ENCODE peak calls at places on chromosomes 11 and 22, in seven cellular contexts. X, E, D, L, S, H and C are unnamed samples.

GRCh38 chr11:68213135-68213515 is at the start of gene KMT5B:
- DNase-seq in E (no peak), S (no peak), H (no peak), L (peak), D (peak), X (peak), C (no peak)

GRCh38 chr22:24992946-24993345 is 40.4 kb downstream of the KIAA1671 start:
- DNase-seq in X (no peak), H (no peak), S (no peak), D (no peak), E (no peak), L (no peak), C (no peak)

GRCh38 chr11:130649749-130650275 is 201.4 kb downstream of the ADAMTS15 start:
- DNase-seq in L (no peak), H (no peak), X (no peak), D (no peak), E (no peak), S (no peak), C (no peak)

GRCh38 chr11:65589444-65590239 is 6.0 kb downstream of the KCNK7 start:
- DNase-seq in L (no peak), H (no peak), E (no peak), D (no peak), X (no peak), S (no peak), C (no peak)

GRCh38 chr11:112797072-112797471 is 164.1 kb upstream of the NCAM1 start:
- DNase-seq in L (no peak), X (no peak), D (no peak), H (no peak), S (no peak), E (no peak), C (no peak)

GRCh38 chr11:23181022-23181807 is 320.9 kb upstream of the CCDC179 start:
- DNase-seq in E (no peak), L (no peak), X (no peak), S (no peak), D (no peak), H (no peak), C (no peak)

GRCh38 chr11:135002236-135002635 is 590.2 kb upstream of the B3GAT1 start:
- DNase-seq in H (no peak), L (no peak), D (no peak), X (no peak), E (no peak), S (no peak), C (no peak)

GRCh38 chr11:62482753-62483152 is 63.9 kb downstream of the AHNAK start:
- DNase-seq in L (no peak), X (no peak), H (no peak), D (no peak), S (no peak), E (no peak), C (no peak)

GRCh38 chr11:121466063-121466794 is 13.5 kb upstream of the SORL1-AS1 start:
- DNase-seq in E (peak), L (peak), H (peak), S (no peak), X (peak), D (peak), C (peak)

GRCh38 chr11:12506502-12506921 is 129.1 kb downstream of the PARVA start:
- DNase-seq in H (peak), D (no peak), S (no peak), E (no peak), L (no peak), X (no peak), C (no peak)

GRCh38 chr11:12503886-12504285 is 126.5 kb downstream of the PARVA start:
- DNase-seq in X (no peak), S (no peak), D (no peak), E (no peak), H (no peak), L (no peak), C (no peak)

GRCh38 chr11:12507391-12507790 is 130.0 kb downstream of the PARVA start:
- DNase-seq in L (no peak), D (no peak), X (no peak), H (no peak), S (no peak), E (no peak), C (no peak)

GRCh38 chr11:12502950-12503579 is 125.7 kb downstream of the PARVA start:
- DNase-seq in E (no peak), L (no peak), D (no peak), X (no peak), S (no peak), H (no peak), C (no peak)

DNA sequence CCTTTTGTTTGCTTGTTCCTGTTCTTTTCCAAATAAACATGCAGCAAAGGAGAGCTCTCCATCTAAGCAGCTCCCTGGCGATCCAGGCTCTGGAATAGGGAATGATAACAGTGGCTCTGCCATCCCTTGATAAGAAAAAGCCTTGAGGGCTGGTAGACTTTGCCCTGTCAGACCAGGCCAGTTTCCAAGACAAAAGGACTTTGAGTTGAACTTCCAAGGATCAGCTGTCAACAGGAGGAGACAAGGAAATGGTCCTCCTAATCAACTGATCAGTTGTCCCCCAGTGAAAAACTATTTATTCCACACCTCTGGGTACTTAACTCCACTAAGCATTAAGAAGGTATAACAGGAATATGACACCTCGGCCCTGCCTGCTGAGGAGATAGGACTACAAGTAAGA is 127.8 kb downstream of the PARVA start:
- DNase-seq in S (no peak), E (no peak), L (no peak), D (no peak), X (no peak), H (no peak), C (no peak)
- H3K27ac ChIP-seq in S (no peak), E (no peak), L (no peak), D (no peak), X (no peak), H (no peak), C (no peak)

DNA sequence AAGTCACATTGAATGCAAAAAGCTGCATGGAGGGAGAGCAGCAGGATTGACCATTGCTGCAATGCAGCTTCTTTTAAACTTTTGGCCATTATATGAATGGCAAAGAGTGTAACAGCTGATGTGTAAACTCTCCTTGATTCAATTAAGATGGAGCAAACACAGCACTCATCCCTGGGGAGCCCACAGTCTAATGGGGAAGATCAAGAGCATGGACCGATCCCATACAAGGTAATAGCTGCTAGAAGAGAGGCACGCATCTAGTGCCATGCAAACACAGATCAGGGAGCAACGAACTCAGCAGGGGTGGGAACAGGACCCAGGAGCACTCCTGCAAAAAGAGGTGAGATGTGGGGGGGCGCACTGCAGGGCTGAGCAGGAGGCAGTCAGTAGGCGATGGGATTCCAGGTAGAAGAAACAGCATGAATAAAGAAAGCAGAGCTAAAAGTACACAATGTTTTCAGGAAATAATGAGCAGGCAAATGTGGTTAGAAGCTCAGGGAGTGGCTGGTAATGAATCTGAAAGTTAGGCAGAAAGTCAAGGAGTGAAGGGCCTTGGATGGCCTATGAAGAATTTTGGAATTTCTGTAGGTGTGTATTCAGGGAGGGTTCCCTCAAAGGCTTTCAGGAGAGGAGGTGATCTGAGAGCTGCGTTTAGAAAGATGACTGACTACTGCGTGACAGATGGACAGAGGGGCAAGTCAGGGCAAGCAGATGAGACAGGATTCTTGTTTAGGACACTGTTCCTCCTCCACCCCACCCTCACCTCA is 17.2 kb upstream of the BMAL1 start:
- DNase-seq in E (no peak), H (no peak), D (no peak), L (no peak), S (no peak), X (no peak), C (no peak)
- H3K4me3 ChIP-seq in E (no peak), H (no peak), D (no peak), L (no peak), S (no peak), X (no peak), C (no peak)

GRCh38 chr11:88327462-88328143 is 9.9 kb downstream of the CTSC start:
- DNase-seq in S (no peak), H (peak), D (no peak), L (no peak), X (no peak), E (no peak), C (no peak)
- H3K27ac ChIP-seq in S (no peak), H (no peak), D (no peak), L (no peak), X (no peak), E (no peak), C (no peak)

DNA sequence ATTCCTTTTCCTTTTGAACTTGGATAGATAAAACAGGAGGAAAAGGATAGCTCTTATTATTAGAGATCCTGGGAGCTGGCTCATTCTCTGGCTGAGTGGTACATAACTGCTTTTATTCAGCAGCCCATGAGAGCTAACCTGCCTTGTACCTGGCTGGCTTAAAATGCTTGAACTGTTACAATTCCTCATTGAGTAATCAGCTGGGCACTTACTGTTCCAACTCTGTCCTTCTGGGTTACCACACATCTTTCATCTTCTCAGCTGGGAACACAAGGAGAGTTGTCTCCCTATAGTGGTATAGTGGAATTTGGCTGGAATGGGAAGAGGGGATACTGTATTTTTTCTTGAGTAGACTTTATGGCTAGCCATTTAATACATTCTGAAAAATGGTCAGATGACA is 39.8 kb upstream of the SPTBN2 start:
- DNase-seq in L (no peak), S (no peak), H (no peak), X (no peak), E (no peak), D (no peak), C (no peak)
- H3K4me3 ChIP-seq in L (no peak), S (no peak), H (no peak), X (no peak), E (no peak), D (no peak), C (no peak)

GRCh38 chr11:37748641-37749040 is 1150.6 kb upstream of the RAG2 start:
- DNase-seq in S (no peak), X (no peak), L (no peak), E (no peak), H (no peak), D (no peak), C (no peak)
- H3K27ac ChIP-seq in S (no peak), X (no peak), L (no peak), E (no peak), H (no peak), D (no peak), C (no peak)

GRCh38 chr11:57481315-57481714 is 21.0 kb downstream of the RTN4RL2 start:
- DNase-seq in S (no peak), X (no peak), L (no peak), D (no peak), E (no peak), H (no peak), C (no peak)

GRCh38 chr11:57480409-57481137 is 20.2 kb downstream of the RTN4RL2 start:
- DNase-seq in H (peak), D (peak), E (peak), S (peak), X (no peak), L (no peak), C (peak)

GRCh38 chr11:57482782-57483569 is 22.6 kb downstream of the RTN4RL2 start:
- DNase-seq in X (no peak), E (peak), L (no peak), D (no peak), H (peak), S (peak), C (peak)

GRCh38 chr11:57483570-57483934 is 23.2 kb downstream of the RTN4RL2 start:
- DNase-seq in H (no peak), X (no peak), S (no peak), L (no peak), D (no peak), E (no peak), C (no peak)

DNA sequence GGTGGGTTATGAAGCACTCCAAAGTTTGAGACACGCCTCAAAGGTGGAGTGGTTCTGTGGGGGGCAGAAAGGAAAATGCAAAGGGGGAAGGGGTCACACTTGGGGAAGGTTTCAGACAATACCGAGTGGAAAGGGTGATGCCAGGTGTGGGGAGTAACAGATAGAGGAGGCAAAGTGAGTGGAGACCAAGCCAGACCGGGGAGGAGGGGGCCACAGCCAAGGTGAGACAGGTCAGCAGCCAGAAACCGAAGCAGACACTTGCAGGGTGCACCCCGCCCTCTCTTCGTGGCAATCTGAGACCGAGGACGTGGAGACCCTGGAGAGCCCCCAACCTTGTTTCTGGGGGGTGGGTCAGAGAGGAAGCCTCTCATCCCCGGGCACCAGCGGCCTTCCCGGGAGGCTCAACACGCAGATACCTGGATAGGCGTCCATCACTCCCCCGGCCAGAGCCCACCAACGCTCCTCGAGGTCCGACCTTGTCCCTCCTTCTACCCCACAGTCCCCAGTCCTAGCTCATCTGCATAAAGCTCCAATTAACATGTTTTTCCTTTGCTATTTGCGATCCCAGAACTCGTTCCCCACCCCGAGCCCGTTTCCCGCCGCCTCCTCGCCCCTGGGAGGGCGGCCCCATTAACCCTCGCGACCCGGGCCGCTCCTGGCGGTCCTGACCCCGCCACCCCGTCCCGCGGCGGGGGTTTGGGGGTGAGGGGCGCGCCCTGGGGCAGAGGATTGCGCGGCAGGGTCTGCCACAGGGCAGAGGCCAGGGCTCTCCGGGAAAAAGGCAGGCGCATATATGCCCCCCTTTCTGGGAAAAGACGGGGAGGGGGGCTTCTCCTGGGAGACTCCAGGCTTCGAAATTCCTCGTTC is 21.8 kb downstream of the RTN4RL2 start:
- DNase-seq in S (no peak), D (no peak), E (no peak), X (no peak), H (no peak), L (no peak), C (no peak)
- H3K4me3 ChIP-seq in S (peak), D (no peak), E (peak), X (no peak), H (peak), L (peak), C (no peak)